ENCODE peak calls at places on chromosomes 11 and 22, in seven cellular contexts. P, G, B, N, Y, L and C are unnamed samples.

GRCh38 chr11:72349616-72350218 is 84.6 kb downstream of the CLPB start:
- DNase-seq in Y (no peak), L (no peak), B (no peak), N (no peak), P (no peak), G (no peak), C (peak)

GRCh38 chr11:114607753-114608459 is 12.3 kb upstream of the NXPE4 start:
- DNase-seq in G (no peak), Y (no peak), L (no peak), B (no peak), P (no peak), N (no peak), C (no peak)

GRCh38 chr11:104705475-104706195 is 192.6 kb downstream of the CASP12 start:
- DNase-seq in Y (peak), N (peak), B (peak), P (no peak), L (no peak), G (no peak), C (peak)

GRCh38 chr22:44360686-44361381 is 48.1 kb upstream of the SHISAL1 start:
- DNase-seq in Y (no peak), L (no peak), N (no peak), G (no peak), P (peak), B (peak), C (peak)

GRCh38 chr11:34029176-34029575 is 22.4 kb upstream of the CAPRIN1 start:
- DNase-seq in B (no peak), P (no peak), N (no peak), G (no peak), L (no peak), Y (no peak), C (no peak)

GRCh38 chr22:24503137-24503850 is 8.2 kb downstream of the UPB1 start:
- DNase-seq in P (no peak), N (peak), B (peak), L (no peak), G (peak), Y (peak), C (peak)

GRCh38 chr11:46272816-46273427 is 4.5 kb upstream of the CREB3L1 start:
- DNase-seq in L (no peak), N (no peak), B (peak), Y (no peak), P (peak), G (no peak), C (no peak)

GRCh38 chr11:117443269-117444186 is 115.9 kb downstream of the CEP164 start:
- DNase-seq in L (no peak), Y (peak), N (no peak), B (peak), P (peak), G (peak), C (peak)

GRCh38 chr22:22165936-22166710 is 78.5 kb upstream of the VPREB1 start:
- DNase-seq in P (no peak), N (no peak), Y (no peak), G (no peak), L (no peak), B (no peak), C (no peak)

GRCh38 chr11:73637012-73637411 is 9.4 kb upstream of the PLEKHB1 start:
- DNase-seq in N (no peak), B (no peak), G (no peak), L (no peak), P (no peak), Y (no peak), C (no peak)

GRCh38 chr22:22552630-22553029 is 6.4 kb downstream of the PRAME start:
- DNase-seq in L (no peak), P (no peak), Y (no peak), G (no peak), B (no peak), N (no peak), C (peak)

GRCh38 chr11:64239662-64240466 is 1.0 kb upstream of the FKBP2 start:
- DNase-seq in N (no peak), G (no peak), B (no peak), Y (no peak), L (no peak), P (peak), C (no peak)

GRCh38 chr11:74696932-74697687 is 34.1 kb downstream of the CHRDL2 start:
- DNase-seq in Y (no peak), N (no peak), B (peak), G (no peak), L (no peak), P (peak), C (peak)

GRCh38 chr22:49425356-49425755 is 402.3 kb downstream of the BRD1 start:
- DNase-seq in N (no peak), P (no peak), B (no peak), Y (no peak), L (no peak), G (no peak), C (peak)

GRCh38 chr11:57428643-57429042 is 1.7 kb upstream of the SLC43A3 start:
- DNase-seq in B (no peak), P (no peak), N (no peak), Y (no peak), L (no peak), G (no peak), C (no peak)

GRCh38 chr11:19419021-19419750 is 178.4 kb upstream of the E2F8 start:
- DNase-seq in L (no peak), P (no peak), Y (no peak), G (no peak), N (no peak), B (peak), C (no peak)

GRCh38 chr22:33811686-33812085 is 108.6 kb downstream of the LARGE1 start:
- DNase-seq in L (no peak), P (no peak), Y (no peak), N (no peak), B (no peak), G (no peak), C (peak)

GRCh38 chr11:88420165-88420781 is 82.7 kb upstream of the CTSC start:
- DNase-seq in L (no peak), B (peak), Y (no peak), N (no peak), P (no peak), G (no peak), C (no peak)

GRCh38 chr11:64934765-64935633 is 694 bp downstream of the GPHA2 start:
- DNase-seq in Y (no peak), G (no peak), L (no peak), P (peak), B (no peak), N (no peak), C (no peak)

GRCh38 chr11:45856044-45856468 is 8.8 kb downstream of the CRY2 start:
- DNase-seq in G (no peak), N (no peak), B (no peak), P (no peak), L (no peak), Y (no peak), C (no peak)

GRCh38 chr22:41405588-41405987 is 23.8 kb downstream of the TEF start:
- DNase-seq in Y (peak), B (no peak), P (no peak), N (peak), L (no peak), G (no peak), C (no peak)

GRCh38 chr11:77087723-77088225 is 14.9 kb upstream of the OMP start:
- DNase-seq in B (no peak), P (peak), N (no peak), Y (no peak), G (no peak), L (no peak), C (no peak)

GRCh38 chr11:2298795-2299747 is 2.6 kb downstream of the C11orf21 start:
- DNase-seq in N (peak), Y (peak), G (peak), B (no peak), P (peak), L (no peak), C (peak)

GRCh38 chr11:75797796-75798195 is 17.2 kb upstream of the UVRAG start:
- DNase-seq in G (no peak), P (no peak), L (no peak), N (no peak), Y (no peak), B (peak), C (no peak)

GRCh38 chr22:24025475-24025874 is 14.4 kb downstream of the CABIN1 start:
- DNase-seq in P (no peak), B (no peak), N (no peak), G (no peak), L (no peak), Y (no peak), C (peak)

GRCh38 chr11:78256962-78257361 is 68.2 kb downstream of the USP35 start:
- DNase-seq in G (no peak), N (no peak), Y (no peak), P (peak), B (peak), L (no peak), C (no peak)

GRCh38 chr11:8265681-8266241 is 2.1 kb upstream of the LMO1 start:
- DNase-seq in P (peak), L (no peak), N (no peak), Y (no peak), B (no peak), G (no peak), C (peak)

GRCh38 chr22:50444663-50445062 is 30.2 kb downstream of the SBF1 start:
- DNase-seq in Y (no peak), G (no peak), N (no peak), B (peak), P (no peak), L (no peak), C (peak)

GRCh38 chr11:24391165-24391564 is 105.7 kb upstream of the LUZP2 start:
- DNase-seq in B (peak), Y (no peak), N (no peak), G (no peak), L (no peak), P (no peak), C (no peak)

GRCh38 chr11:85893378-85893777 is 38.2 kb downstream of the CCDC83 start:
- DNase-seq in B (no peak), Y (no peak), L (no peak), P (no peak), G (no peak), N (no peak), C (peak)

GRCh38 chr11:114296190-114296978 is at the start of gene NNMT:
- DNase-seq in G (no peak), N (no peak), P (peak), L (no peak), B (peak), Y (no peak), C (peak)

GRCh38 chr22:45671783-45672563 is at the start of gene ATXN10:
- DNase-seq in G (peak), L (peak), N (peak), P (peak), Y (peak), B (peak), C (peak)

GRCh38 chr11:110131386-110132123 is 38.4 kb downstream of the ZC3H12C start:
- DNase-seq in G (peak), Y (no peak), N (no peak), L (no peak), B (no peak), P (no peak), C (no peak)

GRCh38 chr11:119175493-119176077 is 7.1 kb downstream of the NLRX1 start:
- DNase-seq in L (no peak), Y (no peak), G (no peak), N (no peak), P (no peak), B (peak), C (peak)

GRCh38 chr11:73520358-73521061 is 77.4 kb downstream of the FAM168A start:
- DNase-seq in N (no peak), Y (no peak), P (no peak), L (no peak), B (no peak), G (no peak), C (peak)

GRCh38 chr11:3609416-3610265 is 32.2 kb downstream of the ART5 start:
- DNase-seq in N (peak), Y (peak), B (peak), P (no peak), L (peak), G (peak), C (peak)